ENCODE peak calls at places on chromosomes 11 and 22, in six cellular contexts. One of them, this sample, is unnamed.

GRCh38 chr11:81007046-81007445 is 1566.2 kb upstream of the TENM4 start:
- DNase-seq in lung: no peak
- DNase-seq in GM20000: peak
- DNase-seq in CD8-positive, alpha-beta T cell: no peak
- DNase-seq in transverse colon: no peak
- DNase-seq in fibroblast of pulmonary artery: peak
- DNase-seq in this sample: no peak

GRCh38 chr22:38867124-38867455 is 4.9 kb downstream of the CBX6 start:
- DNase-seq in lung: no peak
- DNase-seq in GM20000: no peak
- DNase-seq in CD8-positive, alpha-beta T cell: no peak
- DNase-seq in transverse colon: no peak
- DNase-seq in fibroblast of pulmonary artery: no peak
- DNase-seq in this sample: no peak

GRCh38 chr22:42930810-42931420 is 73.8 kb upstream of the ARFGAP3 start:
- DNase-seq in lung: no peak
- DNase-seq in GM20000: no peak
- DNase-seq in CD8-positive, alpha-beta T cell: no peak
- DNase-seq in transverse colon: no peak
- DNase-seq in fibroblast of pulmonary artery: peak
- DNase-seq in this sample: no peak

GRCh38 chr11:12585861-12586260 is 88.4 kb upstream of the TEAD1 start:
- DNase-seq in lung: no peak
- DNase-seq in GM20000: no peak
- DNase-seq in CD8-positive, alpha-beta T cell: no peak
- DNase-seq in transverse colon: no peak
- DNase-seq in fibroblast of pulmonary artery: no peak
- DNase-seq in this sample: no peak

GRCh38 chr22:33557836-33558235 is 362.4 kb downstream of the LARGE1 start:
- DNase-seq in lung: no peak
- DNase-seq in GM20000: no peak
- DNase-seq in CD8-positive, alpha-beta T cell: no peak
- DNase-seq in transverse colon: no peak
- DNase-seq in fibroblast of pulmonary artery: no peak
- DNase-seq in this sample: no peak

GRCh38 chr11:121152764-121153163 is 51.7 kb downstream of the TECTA start:
- DNase-seq in lung: no peak
- DNase-seq in GM20000: no peak
- DNase-seq in CD8-positive, alpha-beta T cell: no peak
- DNase-seq in transverse colon: no peak
- DNase-seq in fibroblast of pulmonary artery: no peak
- DNase-seq in this sample: no peak

GRCh38 chr11:12216100-12216499 is 105.7 kb downstream of the MICAL2 start:
- DNase-seq in lung: no peak
- DNase-seq in GM20000: no peak
- DNase-seq in CD8-positive, alpha-beta T cell: no peak
- DNase-seq in transverse colon: no peak
- DNase-seq in fibroblast of pulmonary artery: no peak
- DNase-seq in this sample: no peak

GRCh38 chr22:21025266-21025665 is 7.1 kb downstream of the SLC7A4 start:
- DNase-seq in lung: no peak
- DNase-seq in GM20000: no peak
- DNase-seq in CD8-positive, alpha-beta T cell: peak
- DNase-seq in transverse colon: no peak
- DNase-seq in fibroblast of pulmonary artery: no peak
- DNase-seq in this sample: no peak

GRCh38 chr11:93547028-93547427 is 3.8 kb upstream of the SMCO4 start:
- DNase-seq in lung: no peak
- DNase-seq in GM20000: no peak
- DNase-seq in CD8-positive, alpha-beta T cell: no peak
- DNase-seq in transverse colon: no peak
- DNase-seq in fibroblast of pulmonary artery: no peak
- DNase-seq in this sample: no peak

GRCh38 chr22:49970528-49971231 is 10.1 kb downstream of the PIM3 start:
- DNase-seq in lung: peak
- DNase-seq in GM20000: peak
- DNase-seq in CD8-positive, alpha-beta T cell: peak
- DNase-seq in transverse colon: peak
- DNase-seq in fibroblast of pulmonary artery: peak
- DNase-seq in this sample: peak

GRCh38 chr11:71447791-71448256 is 369 bp downstream of the DHCR7 start:
- DNase-seq in lung: peak
- DNase-seq in GM20000: peak
- DNase-seq in CD8-positive, alpha-beta T cell: no peak
- DNase-seq in transverse colon: peak
- DNase-seq in fibroblast of pulmonary artery: no peak
- DNase-seq in this sample: peak

GRCh38 chr11:72015511-72016061 is 16.9 kb downstream of the IL18BP start:
- DNase-seq in lung: no peak
- DNase-seq in GM20000: no peak
- DNase-seq in CD8-positive, alpha-beta T cell: no peak
- DNase-seq in transverse colon: no peak
- DNase-seq in fibroblast of pulmonary artery: peak
- DNase-seq in this sample: no peak

GRCh38 chr11:64848779-64849599 is 4.5 kb upstream of the CDC42BPG start:
- DNase-seq in lung: no peak
- DNase-seq in GM20000: no peak
- DNase-seq in CD8-positive, alpha-beta T cell: peak
- DNase-seq in transverse colon: peak
- DNase-seq in fibroblast of pulmonary artery: no peak
- DNase-seq in this sample: no peak
- TF ChIP-seq CTCF in lung: no peak
- TF ChIP-seq CTCF in GM20000: peak
- TF ChIP-seq CTCF in CD8-positive, alpha-beta T cell: no peak
- TF ChIP-seq CTCF in transverse colon: peak
- TF ChIP-seq CTCF in fibroblast of pulmonary artery: no peak
- TF ChIP-seq CTCF in this sample: no peak

GRCh38 chr11:126082251-126083109 is 19.8 kb upstream of the CDON start:
- DNase-seq in lung: no peak
- DNase-seq in GM20000: no peak
- DNase-seq in CD8-positive, alpha-beta T cell: no peak
- DNase-seq in transverse colon: no peak
- DNase-seq in fibroblast of pulmonary artery: no peak
- DNase-seq in this sample: no peak

GRCh38 chr11:126081915-126082250 is 19.2 kb upstream of the CDON start:
- DNase-seq in lung: no peak
- DNase-seq in GM20000: no peak
- DNase-seq in CD8-positive, alpha-beta T cell: no peak
- DNase-seq in transverse colon: no peak
- DNase-seq in fibroblast of pulmonary artery: no peak
- DNase-seq in this sample: no peak

GRCh38 chr11:126080206-126080941 is 17.7 kb upstream of the CDON start:
- DNase-seq in lung: no peak
- DNase-seq in GM20000: no peak
- DNase-seq in CD8-positive, alpha-beta T cell: no peak
- DNase-seq in transverse colon: no peak
- DNase-seq in fibroblast of pulmonary artery: no peak
- DNase-seq in this sample: no peak

GRCh38 chr11:126076641-126077040 is 14.0 kb upstream of the CDON start:
- DNase-seq in lung: no peak
- DNase-seq in GM20000: no peak
- DNase-seq in CD8-positive, alpha-beta T cell: no peak
- DNase-seq in transverse colon: no peak
- DNase-seq in fibroblast of pulmonary artery: no peak
- DNase-seq in this sample: no peak

DNA sequence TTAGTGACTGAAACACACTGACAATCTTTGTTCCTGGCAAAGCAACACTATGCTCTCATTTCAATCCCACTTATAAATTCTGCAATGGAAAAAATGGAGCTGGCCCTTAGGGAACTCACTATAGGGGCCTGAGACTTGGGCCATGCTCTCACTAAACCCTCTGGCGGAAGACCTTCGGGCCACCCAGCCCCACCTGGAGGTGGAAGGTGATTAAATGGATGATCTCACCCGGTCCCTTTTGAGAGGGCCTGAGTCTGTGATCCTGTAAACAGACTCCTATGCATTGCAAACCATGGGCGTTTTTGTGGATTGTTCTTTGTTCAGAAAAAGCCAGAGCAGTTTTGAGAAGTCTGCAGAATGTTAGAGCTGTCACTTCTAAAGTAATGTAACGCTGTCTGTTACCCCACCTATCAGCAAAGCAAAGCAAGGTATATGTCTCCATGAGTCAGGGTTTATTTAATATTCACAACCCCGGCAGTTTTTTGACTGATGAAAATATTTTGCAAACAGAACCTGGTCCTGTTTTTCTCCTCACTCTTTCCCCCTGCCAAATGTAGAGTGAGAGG is 17.1 kb upstream of the CDON start:
- DNase-seq in lung: no peak
- DNase-seq in GM20000: no peak
- DNase-seq in CD8-positive, alpha-beta T cell: no peak
- DNase-seq in transverse colon: no peak
- DNase-seq in fibroblast of pulmonary artery: no peak
- DNase-seq in this sample: no peak
- TF ChIP-seq CTCF in lung: no peak
- TF ChIP-seq CTCF in GM20000: no peak
- TF ChIP-seq CTCF in CD8-positive, alpha-beta T cell: no peak
- TF ChIP-seq CTCF in transverse colon: no peak
- TF ChIP-seq CTCF in fibroblast of pulmonary artery: no peak
- TF ChIP-seq CTCF in this sample: no peak

GRCh38 chr22:44147036-44147645 is 33.6 kb upstream of the PARVG start:
- DNase-seq in lung: no peak
- DNase-seq in GM20000: no peak
- DNase-seq in CD8-positive, alpha-beta T cell: no peak
- DNase-seq in transverse colon: no peak
- DNase-seq in fibroblast of pulmonary artery: no peak
- DNase-seq in this sample: no peak
- TF ChIP-seq CTCF in lung: no peak
- TF ChIP-seq CTCF in GM20000: no peak
- TF ChIP-seq CTCF in CD8-positive, alpha-beta T cell: no peak
- TF ChIP-seq CTCF in transverse colon: no peak
- TF ChIP-seq CTCF in fibroblast of pulmonary artery: no peak
- TF ChIP-seq CTCF in this sample: no peak

GRCh38 chr11:257766-258493 is 20.3 kb upstream of the NLRP6 start:
- DNase-seq in lung: no peak
- DNase-seq in GM20000: no peak
- DNase-seq in CD8-positive, alpha-beta T cell: no peak
- DNase-seq in transverse colon: no peak
- DNase-seq in fibroblast of pulmonary artery: no peak
- DNase-seq in this sample: no peak
- TF ChIP-seq CTCF in lung: no peak
- TF ChIP-seq CTCF in GM20000: peak
- TF ChIP-seq CTCF in CD8-positive, alpha-beta T cell: no peak
- TF ChIP-seq CTCF in transverse colon: no peak
- TF ChIP-seq CTCF in fibroblast of pulmonary artery: peak
- TF ChIP-seq CTCF in this sample: no peak

DNA sequence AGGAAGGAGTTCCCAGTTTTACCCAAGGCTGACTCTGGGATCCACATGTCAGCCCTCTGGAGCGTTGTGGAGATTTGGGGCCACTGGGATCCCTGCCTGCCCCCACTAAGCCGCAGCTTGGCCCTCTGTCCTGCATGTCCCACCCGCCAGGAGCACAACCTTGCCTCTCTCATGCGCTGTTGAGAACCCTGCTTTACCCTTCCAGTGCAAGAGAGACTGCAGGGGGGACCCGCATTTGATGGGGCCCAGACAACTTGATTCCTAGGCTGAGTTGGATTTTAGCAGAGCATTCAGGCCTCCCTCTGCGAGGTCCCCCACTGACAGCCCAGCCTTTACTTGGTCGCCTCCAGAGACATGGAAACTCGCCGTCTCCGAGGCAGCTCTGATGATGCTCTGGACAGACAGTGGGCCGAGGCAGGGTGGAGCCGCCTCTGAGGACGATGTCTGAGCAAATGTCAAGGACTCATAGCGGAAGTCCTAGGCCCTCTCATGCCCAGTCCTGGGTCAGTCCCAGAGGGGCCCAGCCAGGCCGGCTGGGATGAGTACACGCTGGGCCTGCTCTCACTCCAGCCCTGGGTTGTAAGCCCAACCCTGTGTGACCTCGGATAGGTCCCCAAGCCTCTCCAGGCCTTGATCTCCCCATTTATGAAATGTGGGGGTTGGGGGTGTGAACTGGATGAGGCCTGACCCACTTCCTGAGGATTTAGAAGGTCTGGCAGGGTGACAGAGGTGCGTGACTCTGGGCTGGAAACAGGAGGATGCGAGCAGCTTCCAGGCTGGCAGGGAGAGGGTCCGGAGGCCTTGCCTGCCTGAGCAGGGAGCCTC is 590 bp downstream of the CD5 start:
- DNase-seq in lung: no peak
- DNase-seq in GM20000: no peak
- DNase-seq in CD8-positive, alpha-beta T cell: no peak
- DNase-seq in transverse colon: no peak
- DNase-seq in fibroblast of pulmonary artery: no peak
- DNase-seq in this sample: no peak
- TF ChIP-seq CTCF in lung: no peak
- TF ChIP-seq CTCF in GM20000: no peak
- TF ChIP-seq CTCF in CD8-positive, alpha-beta T cell: no peak
- TF ChIP-seq CTCF in transverse colon: no peak
- TF ChIP-seq CTCF in fibroblast of pulmonary artery: no peak
- TF ChIP-seq CTCF in this sample: no peak

This sample was measured in mesothelial cell of epicardium.